ENCODE peak calls at places on chromosomes 11 and 22, in seven cellular contexts. One of them, this sample, is unnamed.
A peak's percentile ranks its signal among the peaks of the same experiment; 100 is the strongest.

GRCh38 chr22:33666661-33667619 is 253.3 kb downstream of the LARGE1 start:
- DNase-seq in stimulated activated CD4-positive, alpha-beta T cell treated with anti-CD3 and anti-CD28 coated beads, TNF-alpha, amount 100 ng/mL, for 24 hours: no peak
- DNase-seq in adrenal gland: no peak
- DNase-seq in right lobe of liver: no peak
- DNase-seq in NCI-H1417: no peak
- DNase-seq in T follicular helper cell: no peak
- DNase-seq in left cardiac atrium: no peak
- DNase-seq in this sample: no peak

GRCh38 chr11:61701298-61701993 is 21.3 kb downstream of the DAGLA start:
- DNase-seq in stimulated activated CD4-positive, alpha-beta T cell treated with anti-CD3 and anti-CD28 coated beads, TNF-alpha, amount 100 ng/mL, for 24 hours: no peak
- DNase-seq in adrenal gland: no peak
- DNase-seq in right lobe of liver: no peak
- DNase-seq in NCI-H1417: peak; percentile 85
- DNase-seq in T follicular helper cell: no peak
- DNase-seq in left cardiac atrium: no peak
- DNase-seq in this sample: no peak

GRCh38 chr11:34149786-34150185 is 44.4 kb downstream of the NAT10 start:
- DNase-seq in stimulated activated CD4-positive, alpha-beta T cell treated with anti-CD3 and anti-CD28 coated beads, TNF-alpha, amount 100 ng/mL, for 24 hours: no peak
- DNase-seq in adrenal gland: no peak
- DNase-seq in right lobe of liver: no peak
- DNase-seq in NCI-H1417: peak; percentile 14
- DNase-seq in T follicular helper cell: no peak
- DNase-seq in left cardiac atrium: no peak
- DNase-seq in this sample: peak; percentile 36

GRCh38 chr22:30575011-30575671 is 676 bp upstream of the GAL3ST1 start:
- DNase-seq in stimulated activated CD4-positive, alpha-beta T cell treated with anti-CD3 and anti-CD28 coated beads, TNF-alpha, amount 100 ng/mL, for 24 hours: no peak
- DNase-seq in adrenal gland: no peak
- DNase-seq in right lobe of liver: no peak
- DNase-seq in NCI-H1417: no peak
- DNase-seq in T follicular helper cell: no peak
- DNase-seq in left cardiac atrium: peak; percentile 61
- DNase-seq in this sample: no peak

GRCh38 chr11:1978865-1979473 is 18.7 kb downstream of the H19 start:
- DNase-seq in stimulated activated CD4-positive, alpha-beta T cell treated with anti-CD3 and anti-CD28 coated beads, TNF-alpha, amount 100 ng/mL, for 24 hours: no peak
- DNase-seq in adrenal gland: no peak
- DNase-seq in right lobe of liver: no peak
- DNase-seq in NCI-H1417: no peak
- DNase-seq in T follicular helper cell: no peak
- DNase-seq in left cardiac atrium: no peak
- DNase-seq in this sample: no peak

GRCh38 chr11:117473692-117474091 is 146.0 kb downstream of the CEP164 start:
- DNase-seq in stimulated activated CD4-positive, alpha-beta T cell treated with anti-CD3 and anti-CD28 coated beads, TNF-alpha, amount 100 ng/mL, for 24 hours: no peak
- DNase-seq in adrenal gland: no peak
- DNase-seq in right lobe of liver: no peak
- DNase-seq in NCI-H1417: peak; percentile 97
- DNase-seq in T follicular helper cell: no peak
- DNase-seq in left cardiac atrium: no peak
- DNase-seq in this sample: no peak

GRCh38 chr11:129408865-129409444 is 33.3 kb downstream of the BARX2 start:
- DNase-seq in stimulated activated CD4-positive, alpha-beta T cell treated with anti-CD3 and anti-CD28 coated beads, TNF-alpha, amount 100 ng/mL, for 24 hours: peak; percentile 22
- DNase-seq in adrenal gland: no peak
- DNase-seq in right lobe of liver: no peak
- DNase-seq in NCI-H1417: no peak
- DNase-seq in T follicular helper cell: no peak
- DNase-seq in left cardiac atrium: no peak
- DNase-seq in this sample: no peak

GRCh38 chr22:39661842-39662676 is 91.5 kb downstream of the CACNA1I start:
- DNase-seq in stimulated activated CD4-positive, alpha-beta T cell treated with anti-CD3 and anti-CD28 coated beads, TNF-alpha, amount 100 ng/mL, for 24 hours: peak; percentile 81
- DNase-seq in adrenal gland: no peak
- DNase-seq in right lobe of liver: no peak
- DNase-seq in NCI-H1417: peak; percentile 25
- DNase-seq in T follicular helper cell: peak; percentile 79
- DNase-seq in left cardiac atrium: peak; percentile 38
- DNase-seq in this sample: no peak

GRCh38 chr11:46347637-46348311 is 511 bp downstream of the DGKZ start:
- DNase-seq in stimulated activated CD4-positive, alpha-beta T cell treated with anti-CD3 and anti-CD28 coated beads, TNF-alpha, amount 100 ng/mL, for 24 hours: peak; percentile 22
- DNase-seq in adrenal gland: no peak
- DNase-seq in right lobe of liver: peak; percentile 70
- DNase-seq in NCI-H1417: peak; percentile 41
- DNase-seq in T follicular helper cell: no peak
- DNase-seq in left cardiac atrium: no peak
- DNase-seq in this sample: no peak

GRCh38 chr11:121630041-121630440 is 177.3 kb upstream of the SORL1-AS1 start:
- DNase-seq in stimulated activated CD4-positive, alpha-beta T cell treated with anti-CD3 and anti-CD28 coated beads, TNF-alpha, amount 100 ng/mL, for 24 hours: no peak
- DNase-seq in adrenal gland: no peak
- DNase-seq in right lobe of liver: no peak
- DNase-seq in NCI-H1417: no peak
- DNase-seq in T follicular helper cell: no peak
- DNase-seq in left cardiac atrium: no peak
- DNase-seq in this sample: no peak

GRCh38 chr11:39139581-39139980 is 2319.9 kb downstream of the LRRC4C start:
- DNase-seq in stimulated activated CD4-positive, alpha-beta T cell treated with anti-CD3 and anti-CD28 coated beads, TNF-alpha, amount 100 ng/mL, for 24 hours: no peak
- DNase-seq in adrenal gland: no peak
- DNase-seq in right lobe of liver: no peak
- DNase-seq in NCI-H1417: no peak
- DNase-seq in T follicular helper cell: no peak
- DNase-seq in left cardiac atrium: no peak
- DNase-seq in this sample: no peak

GRCh38 chr11:35260342-35260985 is 121.5 kb downstream of the CD44 start:
- DNase-seq in stimulated activated CD4-positive, alpha-beta T cell treated with anti-CD3 and anti-CD28 coated beads, TNF-alpha, amount 100 ng/mL, for 24 hours: no peak
- DNase-seq in adrenal gland: no peak
- DNase-seq in right lobe of liver: no peak
- DNase-seq in NCI-H1417: peak; percentile 4
- DNase-seq in T follicular helper cell: no peak
- DNase-seq in left cardiac atrium: no peak
- DNase-seq in this sample: no peak

GRCh38 chr22:50145741-50146439 is 24.6 kb upstream of the PANX2 start:
- DNase-seq in stimulated activated CD4-positive, alpha-beta T cell treated with anti-CD3 and anti-CD28 coated beads, TNF-alpha, amount 100 ng/mL, for 24 hours: no peak
- DNase-seq in adrenal gland: no peak
- DNase-seq in right lobe of liver: no peak
- DNase-seq in NCI-H1417: no peak
- DNase-seq in T follicular helper cell: no peak
- DNase-seq in left cardiac atrium: no peak
- DNase-seq in this sample: peak; percentile 69

GRCh38 chr11:19244084-19244483 is 3.3 kb upstream of the E2F8 start:
- DNase-seq in stimulated activated CD4-positive, alpha-beta T cell treated with anti-CD3 and anti-CD28 coated beads, TNF-alpha, amount 100 ng/mL, for 24 hours: no peak
- DNase-seq in adrenal gland: no peak
- DNase-seq in right lobe of liver: no peak
- DNase-seq in NCI-H1417: no peak
- DNase-seq in T follicular helper cell: no peak
- DNase-seq in left cardiac atrium: no peak
- DNase-seq in this sample: peak; percentile 54

GRCh38 chr11:22807391-22807790 is 22.2 kb downstream of the SVIP start:
- DNase-seq in stimulated activated CD4-positive, alpha-beta T cell treated with anti-CD3 and anti-CD28 coated beads, TNF-alpha, amount 100 ng/mL, for 24 hours: no peak
- DNase-seq in adrenal gland: no peak
- DNase-seq in right lobe of liver: no peak
- DNase-seq in NCI-H1417: no peak
- DNase-seq in T follicular helper cell: no peak
- DNase-seq in left cardiac atrium: no peak
- DNase-seq in this sample: no peak

GRCh38 chr11:58070585-58070984 is 39.8 kb downstream of the OR6Q1 start:
- DNase-seq in stimulated activated CD4-positive, alpha-beta T cell treated with anti-CD3 and anti-CD28 coated beads, TNF-alpha, amount 100 ng/mL, for 24 hours: no peak
- DNase-seq in adrenal gland: no peak
- DNase-seq in right lobe of liver: no peak
- DNase-seq in NCI-H1417: no peak
- DNase-seq in T follicular helper cell: no peak
- DNase-seq in left cardiac atrium: no peak
- DNase-seq in this sample: no peak

GRCh38 chr11:116109228-116109627 is 605.0 kb upstream of the CADM1 start:
- DNase-seq in stimulated activated CD4-positive, alpha-beta T cell treated with anti-CD3 and anti-CD28 coated beads, TNF-alpha, amount 100 ng/mL, for 24 hours: no peak
- DNase-seq in adrenal gland: peak; percentile 33
- DNase-seq in right lobe of liver: no peak
- DNase-seq in NCI-H1417: no peak
- DNase-seq in T follicular helper cell: no peak
- DNase-seq in left cardiac atrium: peak; percentile 27
- DNase-seq in this sample: peak; percentile 12

GRCh38 chr11:69905611-69906452 is 86.6 kb upstream of the FGF3 start:
- DNase-seq in stimulated activated CD4-positive, alpha-beta T cell treated with anti-CD3 and anti-CD28 coated beads, TNF-alpha, amount 100 ng/mL, for 24 hours: no peak
- DNase-seq in adrenal gland: no peak
- DNase-seq in right lobe of liver: peak; percentile 27
- DNase-seq in NCI-H1417: no peak
- DNase-seq in T follicular helper cell: no peak
- DNase-seq in left cardiac atrium: no peak
- DNase-seq in this sample: no peak

GRCh38 chr11:65454696-65455456 is 32.3 kb downstream of the NEAT1 start:
- DNase-seq in stimulated activated CD4-positive, alpha-beta T cell treated with anti-CD3 and anti-CD28 coated beads, TNF-alpha, amount 100 ng/mL, for 24 hours: peak; percentile 89
- DNase-seq in adrenal gland: peak; percentile 90
- DNase-seq in right lobe of liver: peak; percentile 92
- DNase-seq in NCI-H1417: peak; percentile 56
- DNase-seq in T follicular helper cell: peak; percentile 64
- DNase-seq in left cardiac atrium: peak; percentile 90
- DNase-seq in this sample: peak; percentile 87

GRCh38 chr22:32378703-32379272 is 21.1 kb downstream of the RFPL3 start:
- DNase-seq in stimulated activated CD4-positive, alpha-beta T cell treated with anti-CD3 and anti-CD28 coated beads, TNF-alpha, amount 100 ng/mL, for 24 hours: peak; percentile 15
- DNase-seq in adrenal gland: no peak
- DNase-seq in right lobe of liver: no peak
- DNase-seq in NCI-H1417: peak; percentile 17
- DNase-seq in T follicular helper cell: no peak
- DNase-seq in left cardiac atrium: no peak
- DNase-seq in this sample: no peak

GRCh38 chr22:26722159-26722558 is 64.8 kb downstream of the MIAT start:
- DNase-seq in stimulated activated CD4-positive, alpha-beta T cell treated with anti-CD3 and anti-CD28 coated beads, TNF-alpha, amount 100 ng/mL, for 24 hours: no peak
- DNase-seq in adrenal gland: no peak
- DNase-seq in right lobe of liver: no peak
- DNase-seq in NCI-H1417: no peak
- DNase-seq in T follicular helper cell: no peak
- DNase-seq in left cardiac atrium: no peak
- DNase-seq in this sample: no peak

GRCh38 chr11:90669094-90669493 is 446.2 kb upstream of the CHORDC1 start:
- DNase-seq in stimulated activated CD4-positive, alpha-beta T cell treated with anti-CD3 and anti-CD28 coated beads, TNF-alpha, amount 100 ng/mL, for 24 hours: no peak
- DNase-seq in adrenal gland: no peak
- DNase-seq in right lobe of liver: no peak
- DNase-seq in NCI-H1417: no peak
- DNase-seq in T follicular helper cell: no peak
- DNase-seq in left cardiac atrium: no peak
- DNase-seq in this sample: no peak

GRCh38 chr11:67594480-67594879 is 10.9 kb downstream of the GSTP1 start:
- DNase-seq in stimulated activated CD4-positive, alpha-beta T cell treated with anti-CD3 and anti-CD28 coated beads, TNF-alpha, amount 100 ng/mL, for 24 hours: no peak
- DNase-seq in adrenal gland: no peak
- DNase-seq in right lobe of liver: no peak
- DNase-seq in NCI-H1417: no peak
- DNase-seq in T follicular helper cell: no peak
- DNase-seq in left cardiac atrium: no peak
- DNase-seq in this sample: no peak

GRCh38 chr11:2382927-2383822 is 6.1 kb downstream of the CD81 start:
- DNase-seq in stimulated activated CD4-positive, alpha-beta T cell treated with anti-CD3 and anti-CD28 coated beads, TNF-alpha, amount 100 ng/mL, for 24 hours: no peak
- DNase-seq in adrenal gland: peak; percentile 57
- DNase-seq in right lobe of liver: no peak
- DNase-seq in NCI-H1417: no peak
- DNase-seq in T follicular helper cell: no peak
- DNase-seq in left cardiac atrium: peak; percentile 80
- DNase-seq in this sample: no peak